ENCODE peak calls at places on chromosomes 4 and X, in eight cellular contexts. A is GM23248, Y is Peyer's patch, S is aorta, X is lower lobe of right lung, J is ovary, B is body of pancreas, Z is BJ. C is an unnamed sample.

GRCh38 chrX:139642241-139642927 is 65.6 kb downstream of the MCF2 start:
- DNase-seq in A (peak), Y (no peak), S (no peak), X (no peak), J (no peak), B (no peak), Z (no peak), C (no peak)

GRCh38 chr4:15912236-15912635 is 26.3 kb downstream of the FGFBP1 start:
- DNase-seq in A (peak), Y (no peak), S (no peak), X (no peak), J (no peak), B (no peak), Z (no peak), C (peak)

GRCh38 chrX:70826715-70827114 is 81.8 kb downstream of the TEX11 start:
- DNase-seq in A (no peak), Y (no peak), S (no peak), X (no peak), J (no peak), B (no peak), Z (no peak), C (peak)

GRCh38 chr4:34269593-34269992 is 1974.7 kb downstream of the ARAP2 start:
- DNase-seq in A (no peak), Y (no peak), S (no peak), X (no peak), J (no peak), B (no peak), Z (no peak), C (no peak)

GRCh38 chrX:40449956-40450701 is 130.6 kb upstream of the ATP6AP2 start:
- DNase-seq in A (no peak), Y (no peak), S (no peak), X (no peak), J (no peak), B (no peak), Z (no peak), C (no peak)

GRCh38 chrX:139725720-139726119 is 17.8 kb upstream of the MCF2 start:
- DNase-seq in A (no peak), Y (no peak), S (no peak), X (no peak), J (no peak), B (no peak), Z (no peak), C (no peak)

GRCh38 chr4:140515423-140515822 is 8.5 kb upstream of the ELMOD2 start:
- DNase-seq in A (no peak), Y (no peak), S (no peak), X (no peak), J (no peak), B (no peak), Z (no peak), C (no peak)

GRCh38 chr4:148452970-148453369 is 10.8 kb upstream of the NR3C2 start:
- DNase-seq in A (no peak), Y (no peak), S (no peak), X (no peak), J (no peak), B (no peak), Z (no peak), C (no peak)

GRCh38 chr4:112270643-112271484 is 14.8 kb downstream of the TIFA start:
- DNase-seq in A (peak), Y (no peak), S (no peak), X (no peak), J (no peak), B (no peak), Z (peak), C (peak)

GRCh38 chr4:99366491-99366890 is 13.9 kb upstream of the ADH1C start:
- DNase-seq in A (no peak), Y (no peak), S (no peak), X (no peak), J (no peak), B (no peak), Z (no peak), C (no peak)

DNA sequence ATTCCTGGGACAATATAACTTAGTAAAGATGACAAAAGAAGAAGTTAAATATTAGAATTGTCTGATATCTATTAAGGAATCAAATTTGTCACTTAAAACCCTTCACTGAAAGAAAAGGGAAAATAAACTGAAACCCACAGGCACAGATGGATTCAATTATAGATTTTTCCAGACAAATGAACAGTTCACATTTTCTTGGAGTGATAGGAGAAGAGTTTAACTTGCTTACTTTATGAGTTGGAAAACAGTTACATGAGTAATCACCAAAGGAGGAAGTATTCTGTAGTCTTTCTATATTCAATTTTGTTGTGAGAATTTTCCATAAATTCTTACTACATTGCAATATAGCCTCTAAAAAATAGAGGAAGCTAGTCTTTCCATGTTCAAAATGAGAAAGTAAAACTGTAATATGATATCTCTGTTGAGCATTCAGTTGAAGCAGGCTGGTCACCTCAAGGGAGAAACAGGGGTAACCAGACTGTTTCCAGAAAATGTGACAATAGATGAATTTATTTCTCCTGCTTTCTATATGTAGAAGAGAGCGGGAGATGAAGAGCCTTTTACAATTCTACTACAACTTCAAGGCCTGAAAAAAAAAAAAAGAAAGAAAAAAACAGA is 330.3 kb upstream of the EPHA5 start:
- DNase-seq in A (no peak), Y (no peak), S (no peak), X (no peak), J (no peak), B (no peak), Z (no peak), C (no peak)
- H3K4me3 ChIP-seq in A (no peak), Y (no peak), S (no peak), X (no peak), J (no peak), B (no peak), Z (no peak), C (no peak)

GRCh38 chr4:114036864-114037263 is 57.4 kb upstream of the ARSJ start:
- DNase-seq in A (no peak), Y (no peak), S (no peak), X (no peak), J (no peak), B (no peak), Z (no peak), C (no peak)

GRCh38 chr4:114038762-114039392 is 59.4 kb upstream of the ARSJ start:
- DNase-seq in A (no peak), Y (no peak), S (no peak), X (no peak), J (no peak), B (no peak), Z (no peak), C (no peak)

GRCh38 chr4:114040319-114041116 is 61.1 kb upstream of the ARSJ start:
- DNase-seq in A (peak), Y (no peak), S (no peak), X (no peak), J (no peak), B (no peak), Z (no peak), C (no peak)

GRCh38 chr4:114036426-114036825 is 57.0 kb upstream of the ARSJ start:
- DNase-seq in A (no peak), Y (no peak), S (no peak), X (no peak), J (no peak), B (no peak), Z (no peak), C (no peak)

GRCh38 chr4:114037981-114038380 is 58.5 kb upstream of the ARSJ start:
- DNase-seq in A (no peak), Y (no peak), S (no peak), X (no peak), J (no peak), B (no peak), Z (no peak), C (no peak)
- H3K4me3 ChIP-seq in A (no peak), Y (no peak), S (no peak), X (no peak), J (no peak), B (no peak), Z (no peak), C (no peak)

DNA sequence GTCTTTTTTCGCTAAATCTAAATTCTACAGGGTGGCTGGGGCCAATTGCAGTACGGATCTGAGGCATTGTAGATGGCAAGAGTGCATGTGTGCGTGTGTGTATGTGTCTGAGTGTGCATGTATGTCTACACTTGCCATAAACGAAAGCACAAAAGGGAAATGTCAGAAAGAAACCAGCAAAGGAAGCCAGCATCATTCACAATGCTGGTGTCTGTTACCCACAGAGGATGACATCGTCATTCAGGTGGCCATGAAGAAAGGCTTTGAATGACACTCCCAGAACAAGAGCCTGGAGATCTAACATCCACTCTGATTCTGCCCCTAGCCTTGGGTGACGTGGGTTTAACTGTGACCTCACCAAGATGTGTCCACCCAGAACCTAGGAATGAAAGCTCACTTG is 124.6 kb downstream of the DHRSX start:
- DNase-seq in A (no peak), Y (no peak), S (no peak), X (no peak), J (no peak), B (no peak), Z (no peak), C (no peak)
- H3K4me3 ChIP-seq in A (no peak), Y (no peak), S (no peak), X (no peak), J (no peak), B (no peak), Z (no peak), C (no peak)

DNA sequence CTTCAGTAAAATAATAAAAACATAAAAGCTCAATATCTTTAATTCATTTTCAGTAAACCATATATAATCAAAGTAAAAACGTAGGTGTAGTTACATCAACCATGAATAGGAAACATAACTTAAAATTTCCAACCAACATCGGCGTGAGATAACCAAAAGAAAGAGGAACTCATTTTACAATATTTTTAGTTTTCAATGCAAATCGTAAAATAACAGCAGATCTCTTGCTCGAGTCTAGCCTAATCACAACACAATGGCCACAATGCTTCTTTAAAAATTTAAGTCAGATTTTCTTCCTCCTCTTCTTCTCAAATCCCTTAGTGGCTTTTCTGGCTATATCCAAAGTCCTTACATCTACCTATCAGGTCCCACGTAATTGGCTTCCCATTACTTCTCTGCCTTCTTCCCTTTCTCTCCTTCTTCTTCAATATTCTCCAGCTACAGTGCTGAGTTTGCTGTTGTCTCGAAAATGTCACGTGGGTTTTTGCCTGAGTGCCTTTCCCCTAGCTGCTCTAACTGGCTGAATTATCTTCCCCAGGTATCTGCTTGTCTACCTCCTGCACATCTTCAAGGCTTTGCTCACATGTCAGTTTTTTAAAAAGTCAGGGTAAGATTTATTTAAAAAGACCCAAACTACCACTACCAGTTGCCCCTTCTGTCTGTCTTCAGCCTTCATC is 91.0 kb upstream of the BANK1 start:
- DNase-seq in A (no peak), Y (no peak), S (no peak), X (no peak), J (no peak), B (no peak), Z (no peak), C (no peak)
- H3K4me3 ChIP-seq in A (no peak), Y (no peak), S (no peak), X (no peak), J (no peak), B (no peak), Z (no peak), C (no peak)

DNA sequence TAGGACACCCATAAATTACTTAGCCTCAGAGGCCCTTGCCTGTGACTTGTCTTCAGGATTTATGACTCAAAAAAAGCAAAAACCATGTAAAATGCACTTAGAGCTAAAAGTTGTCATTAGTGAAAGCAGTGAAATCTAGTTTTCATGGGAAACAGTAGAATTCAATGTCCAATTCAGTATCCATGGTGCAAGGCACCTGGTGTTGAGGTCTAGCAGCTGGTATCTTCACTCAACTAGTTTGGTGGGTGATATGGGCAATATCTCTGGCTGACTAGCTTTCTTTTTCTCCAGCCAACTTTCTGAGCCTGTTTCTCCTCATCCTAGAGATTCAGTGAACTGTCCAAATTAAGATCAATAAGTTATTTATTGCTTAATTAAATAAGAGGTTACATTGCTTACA is 229.8 kb upstream of the NDST4 start:
- DNase-seq in A (no peak), Y (no peak), S (no peak), X (no peak), J (no peak), B (no peak), Z (no peak), C (no peak)
- H3K4me3 ChIP-seq in A (no peak), Y (no peak), S (no peak), X (no peak), J (no peak), B (no peak), Z (no peak), C (no peak)

GRCh38 chrX:4182010-4182806 is 468.8 kb upstream of the PRKX start:
- DNase-seq in A (no peak), Y (no peak), S (no peak), X (no peak), J (no peak), B (no peak), Z (no peak), C (no peak)
- H3K4me3 ChIP-seq in A (no peak), Y (no peak), S (no peak), X (no peak), J (no peak), B (no peak), Z (no peak), C (no peak)

C was measured in fibroblast of pulmonary artery.